ENCODE peak calls at places on chromosomes 12 and 14, in four cellular contexts. A is DND-41, M is HepG2, O is body of pancreas. I is an unnamed sample.

GRCh38 chr14:102035914-102036313 is 50.9 kb downstream of the HSP90AA1 start:
- DNase-seq in M (no peak), O (no peak), A (no peak), I (no peak)

GRCh38 chr12:3045494-3045893 is 31.7 kb upstream of the TSPAN9 start:
- DNase-seq in A (no peak), O (no peak), M (no peak), I (no peak)

GRCh38 chr12:19712041-19712440 is 272.7 kb downstream of the AEBP2 start:
- DNase-seq in A (no peak), O (no peak), M (no peak), I (no peak)

GRCh38 chr12:131607658-131608447 is 103.0 kb upstream of the SFSWAP start:
- DNase-seq in A (no peak), M (no peak), O (no peak), I (peak)

GRCh38 chr12:91885851-91886250 is 259.8 kb downstream of the BTG1 start:
- DNase-seq in A (no peak), M (no peak), O (no peak), I (no peak)

GRCh38 chr12:3698218-3698974 is 54.5 kb downstream of the CRACR2A start:
- DNase-seq in O (no peak), M (no peak), A (no peak), I (no peak)

GRCh38 chr12:5783274-5783920 is 161.7 kb downstream of the ANO2 start:
- DNase-seq in O (no peak), A (no peak), M (no peak), I (no peak)

GRCh38 chr12:130013771-130014484 is 110.1 kb upstream of the TMEM132D start:
- DNase-seq in M (peak), A (no peak), O (peak), I (peak)

GRCh38 chr14:50233335-50234250 is 2.2 kb upstream of the SOS2 start:
- DNase-seq in A (no peak), O (no peak), M (peak), I (peak)

GRCh38 chr12:49763006-49763591 is 21.7 kb downstream of the TMBIM6 start:
- DNase-seq in A (peak), O (peak), M (peak), I (peak)

GRCh38 chr12:64747681-64748080 is 11.5 kb downstream of the GNS start:
- DNase-seq in O (no peak), M (no peak), A (no peak), I (no peak)

GRCh38 chr12:106645074-106645421 is 62.2 kb downstream of the RFX4 start:
- DNase-seq in O (peak), A (no peak), M (peak), I (no peak)

GRCh38 chr14:98963610-98964009 is 308.4 kb downstream of the BCL11B start:
- DNase-seq in M (no peak), A (no peak), O (no peak), I (no peak)

GRCh38 chr12:122841544-122842321 is 6.5 kb downstream of the HIP1R start:
- DNase-seq in M (peak), O (peak), A (no peak), I (no peak)

GRCh38 chr12:79895041-79895440 is 39.9 kb downstream of the PPP1R12A start:
- DNase-seq in A (no peak), M (no peak), O (no peak), I (no peak)

GRCh38 chr12:90079811-90080210 is 371.2 kb upstream of the ATP2B1 start:
- DNase-seq in O (no peak), A (no peak), M (no peak), I (no peak)

GRCh38 chr12:125254856-125255255 is 189.6 kb downstream of the AACS start:
- DNase-seq in M (no peak), A (no peak), O (no peak), I (no peak)

GRCh38 chr14:54737132-54737711 is 165.4 kb downstream of the GCH1 start:
- DNase-seq in O (no peak), A (no peak), M (no peak), I (no peak)

GRCh38 chr14:92615451-92615850 is 101.9 kb downstream of the RIN3 start:
- DNase-seq in A (peak), M (no peak), O (no peak), I (peak)

GRCh38 chr12:117032593-117033381 is 66.4 kb downstream of the TESC start:
- DNase-seq in A (no peak), M (no peak), O (peak), I (no peak)

GRCh38 chr14:67622675-67623074 is 3.0 kb downstream of the ARG2 start:
- DNase-seq in O (peak), A (peak), M (peak), I (no peak)

GRCh38 chr12:104720346-104721064 is 237.6 kb downstream of the SLC41A2 start:
- DNase-seq in O (peak), A (peak), M (no peak), I (peak)

GRCh38 chr12:27176765-27177164 is 67.3 kb upstream of the STK38L start:
- DNase-seq in O (no peak), M (no peak), A (no peak), I (no peak)

GRCh38 chr12:78261901-78262300 is 431.2 kb downstream of the NAV3 start:
- DNase-seq in O (no peak), A (no peak), M (no peak), I (no peak)

GRCh38 chr14:32087173-32087861 is 10.2 kb downstream of the ARHGAP5 start:
- DNase-seq in A (no peak), M (peak), O (no peak), I (no peak)

GRCh38 chr12:116919247-116919671 is 8.5 kb downstream of the FBXW8 start:
- DNase-seq in A (no peak), M (no peak), O (peak), I (no peak)

DNA sequence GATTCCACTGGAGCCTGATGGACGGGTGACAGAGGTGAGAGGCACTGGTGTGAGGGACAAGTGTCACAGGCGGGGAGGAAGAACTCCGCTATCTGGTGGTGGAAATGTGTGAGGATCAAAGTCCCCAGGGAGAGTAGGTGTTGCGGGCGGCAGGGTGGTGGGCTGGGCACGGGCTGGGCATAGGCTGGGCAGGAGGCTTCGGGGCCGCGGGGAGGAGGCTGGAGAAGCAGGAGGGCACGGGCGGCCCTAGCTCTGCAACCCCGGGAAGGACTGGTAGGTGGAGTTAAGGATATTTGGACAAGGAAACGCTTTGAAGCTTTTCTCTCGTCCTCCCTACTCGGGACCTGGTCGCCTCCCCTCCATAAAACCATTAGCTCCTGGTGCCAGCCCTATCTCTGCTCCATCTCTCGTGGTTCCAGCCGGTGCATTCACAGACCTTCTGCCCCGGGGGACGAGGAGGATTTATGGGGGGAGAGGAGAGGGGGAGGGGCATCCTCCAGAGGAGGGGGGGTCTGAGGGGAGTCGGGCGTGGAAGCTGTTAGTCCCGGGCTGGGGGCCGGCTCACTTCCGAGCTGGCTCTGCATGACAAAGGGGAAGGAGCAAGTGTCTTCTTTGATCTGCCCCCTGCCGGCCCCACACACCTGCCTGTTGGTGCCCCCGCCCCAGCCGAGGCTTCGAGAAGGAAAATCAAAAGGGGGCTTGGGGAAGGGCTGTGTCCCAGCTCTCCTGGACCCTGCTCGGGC is 478 bp downstream of the WNT5B start:
- DNase-seq in O (no peak), A (peak), M (peak), I (no peak)
- TF ChIP-seq CTCF in O (no peak), A (no peak), M (peak), I (no peak)

GRCh38 chr12:113813229-113813541 is 152.9 kb downstream of the RBM19 start:
- DNase-seq in A (no peak), O (no peak), M (no peak), I (no peak)

GRCh38 chr12:113808095-113808951 is 157.8 kb downstream of the RBM19 start:
- DNase-seq in A (no peak), M (peak), O (no peak), I (no peak)

GRCh38 chr12:113815031-113815430 is 151.1 kb downstream of the RBM19 start:
- DNase-seq in M (no peak), A (no peak), O (no peak), I (no peak)

GRCh38 chr12:113818278-113818677 is 147.8 kb downstream of the RBM19 start:
- DNase-seq in A (no peak), M (no peak), O (no peak), I (no peak)

DNA sequence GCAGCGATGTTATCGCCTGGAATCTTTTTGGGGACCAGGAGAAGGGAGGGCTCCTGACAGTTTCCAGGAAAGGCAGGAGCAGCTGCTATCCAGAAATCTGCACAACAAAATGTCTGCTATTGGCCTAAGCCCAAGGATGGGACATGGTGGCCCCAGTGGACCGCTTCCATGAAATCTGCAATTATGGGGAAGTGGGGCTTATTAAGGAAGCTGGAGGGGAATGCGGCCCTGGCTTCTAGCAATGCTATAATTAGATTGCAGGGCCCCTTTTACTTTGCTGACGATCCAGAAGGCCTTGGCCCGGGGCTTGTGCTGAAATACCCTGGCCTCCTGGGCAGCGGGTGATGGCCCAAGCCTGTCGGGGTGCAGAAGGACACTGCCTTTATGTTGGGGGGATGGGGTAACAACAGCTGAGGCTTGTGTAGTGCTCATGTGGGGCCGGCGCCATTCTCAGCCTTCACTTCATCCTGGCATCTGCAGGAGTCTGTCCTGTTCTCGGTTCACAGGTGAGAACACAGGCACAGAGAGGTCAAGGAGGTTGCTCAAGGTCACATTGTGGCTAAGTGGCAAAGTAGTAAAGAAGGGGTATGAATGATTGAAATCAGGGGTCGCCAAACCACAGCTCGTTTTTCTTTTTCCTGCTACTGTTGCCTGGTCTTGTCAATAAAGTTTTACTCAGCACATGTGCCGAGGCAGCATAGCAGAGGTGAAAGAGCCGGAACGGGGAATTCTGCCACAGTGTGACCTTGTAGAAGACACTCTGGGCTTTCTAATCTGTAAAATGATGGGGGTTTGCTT is 153.5 kb downstream of the RBM19 start:
- DNase-seq in A (no peak), O (no peak), M (no peak), I (no peak)
- H3K4me3 ChIP-seq in A (no peak), O (no peak), M (no peak), I (no peak)

GRCh38 chr12:52127683-52128450 is 48.4 kb downstream of the SMIM41 start:
- DNase-seq in O (no peak), M (no peak), A (no peak), I (no peak)

GRCh38 chr12:52126050-52126604 is 46.6 kb downstream of the SMIM41 start:
- DNase-seq in M (no peak), O (no peak), A (no peak), I (no peak)

GRCh38 chr12:52130695-52131094 is 51.2 kb downstream of the SMIM41 start:
- DNase-seq in M (no peak), O (no peak), A (no peak), I (no peak)

GRCh38 chr12:52125499-52125900 is 46.0 kb downstream of the SMIM41 start:
- DNase-seq in M (no peak), O (no peak), A (no peak), I (no peak)

GRCh38 chr12:52126605-52127578 is 47.4 kb downstream of the SMIM41 start:
- DNase-seq in O (no peak), M (no peak), A (no peak), I (no peak)
- TF ChIP-seq CTCF in O (no peak), M (no peak), A (no peak), I (no peak)

GRCh38 chr12:101697930-101698781 is 716 bp downstream of the CHPT1 start:
- DNase-seq in O (peak), A (no peak), M (peak), I (peak)
- H3K4me3 ChIP-seq in O (peak), A (peak), M (peak), I (peak)

I was measured in GM12865.